ENCODE peak calls at places on chromosomes 12 and 14, in six cellular contexts. One of them, this sample, is unnamed.

GRCh38 chr14:101116486-101117130 is 213.1 kb upstream of the RTL1 start:
- DNase-seq in NCI-H1930: no peak
- DNase-seq in astrocyte: no peak
- DNase-seq in T-helper 1 cell: peak
- DNase-seq in H54: no peak
- DNase-seq in activated naive CD8-positive, alpha-beta T cell treated with anti-CD3 and anti-CD28 coated beads for 36 hours: no peak
- DNase-seq in this sample: no peak

GRCh38 chr14:88599321-88599720 is 36.5 kb downstream of the ZC3H14 start:
- DNase-seq in astrocyte: no peak
- DNase-seq in activated naive CD8-positive, alpha-beta T cell treated with anti-CD3 and anti-CD28 coated beads for 36 hours: no peak
- DNase-seq in T-helper 1 cell: no peak
- DNase-seq in H54: no peak
- DNase-seq in NCI-H1930: no peak
- DNase-seq in this sample: no peak

GRCh38 chr14:96911499-96912130 is 114.4 kb downstream of the VRK1 start:
- DNase-seq in T-helper 1 cell: no peak
- DNase-seq in activated naive CD8-positive, alpha-beta T cell treated with anti-CD3 and anti-CD28 coated beads for 36 hours: no peak
- DNase-seq in NCI-H1930: no peak
- DNase-seq in astrocyte: no peak
- DNase-seq in H54: no peak
- DNase-seq in this sample: no peak

GRCh38 chr12:106919910-106920544 is 35.7 kb upstream of the TMEM263 start:
- DNase-seq in activated naive CD8-positive, alpha-beta T cell treated with anti-CD3 and anti-CD28 coated beads for 36 hours: no peak
- DNase-seq in astrocyte: peak
- DNase-seq in NCI-H1930: no peak
- DNase-seq in H54: no peak
- DNase-seq in T-helper 1 cell: no peak
- DNase-seq in this sample: no peak

GRCh38 chr12:5432011-5432400 is at the start of gene NTF3:
- DNase-seq in activated naive CD8-positive, alpha-beta T cell treated with anti-CD3 and anti-CD28 coated beads for 36 hours: no peak
- DNase-seq in H54: no peak
- DNase-seq in T-helper 1 cell: no peak
- DNase-seq in astrocyte: peak
- DNase-seq in NCI-H1930: no peak
- DNase-seq in this sample: no peak

GRCh38 chr14:100982764-100983163 is 79.2 kb upstream of the RTL1 start:
- DNase-seq in activated naive CD8-positive, alpha-beta T cell treated with anti-CD3 and anti-CD28 coated beads for 36 hours: no peak
- DNase-seq in NCI-H1930: no peak
- DNase-seq in T-helper 1 cell: no peak
- DNase-seq in astrocyte: peak
- DNase-seq in H54: no peak
- DNase-seq in this sample: no peak

GRCh38 chr12:27272375-27273028 is 28.4 kb downstream of the STK38L start:
- DNase-seq in T-helper 1 cell: no peak
- DNase-seq in activated naive CD8-positive, alpha-beta T cell treated with anti-CD3 and anti-CD28 coated beads for 36 hours: no peak
- DNase-seq in NCI-H1930: no peak
- DNase-seq in H54: no peak
- DNase-seq in astrocyte: peak
- DNase-seq in this sample: no peak

GRCh38 chr12:115010324-115010995 is 326.5 kb upstream of the TBX3 start:
- DNase-seq in H54: no peak
- DNase-seq in astrocyte: no peak
- DNase-seq in T-helper 1 cell: no peak
- DNase-seq in activated naive CD8-positive, alpha-beta T cell treated with anti-CD3 and anti-CD28 coated beads for 36 hours: no peak
- DNase-seq in NCI-H1930: no peak
- DNase-seq in this sample: no peak

GRCh38 chr12:114648711-114649110 is 35.3 kb downstream of the TBX3 start:
- DNase-seq in activated naive CD8-positive, alpha-beta T cell treated with anti-CD3 and anti-CD28 coated beads for 36 hours: no peak
- DNase-seq in NCI-H1930: no peak
- DNase-seq in astrocyte: no peak
- DNase-seq in T-helper 1 cell: no peak
- DNase-seq in H54: no peak
- DNase-seq in this sample: no peak